ENCODE peak calls at places on chromosomes 6 and 20, in six cellular contexts. S is cardiac muscle cell; B is colonic mucosa; R is CD8-positive, alpha-beta T cell; N is ascending aorta; H is pancreas. Y is an unnamed sample. For H3K27me3, the result is how much of the 10 kb centered on the place peaks cover.

GRCh38 chr6:132114201-132114860 is 163.2 kb upstream of the CCN2 start:
- DNase-seq in N (no peak), R (no peak), H (no peak), B (no peak), S (no peak), Y (no peak)

GRCh38 chr6:141884850-141885249 is 247.9 kb upstream of the GJE1 start:
- DNase-seq in R (no peak), H (no peak), B (no peak), N (no peak), S (no peak), Y (no peak)

GRCh38 chr6:27059621-27060425 is 187.7 kb upstream of the PRSS16 start:
- DNase-seq in N (no peak), S (peak), B (peak), R (no peak), H (no peak), Y (no peak)

GRCh38 chr6:1575213-1576041 is 34.3 kb upstream of the FOXC1 start:
- DNase-seq in R (no peak), B (no peak), S (peak), H (no peak), N (no peak), Y (no peak)

GRCh38 chr6:153980176-153980575 is 58.9 kb upstream of the OPRM1 start:
- DNase-seq in R (no peak), S (no peak), B (no peak), N (no peak), H (no peak), Y (no peak)

GRCh38 chr6:100116409-100117194 is 122.6 kb upstream of the MCHR2 start:
- DNase-seq in H (no peak), N (no peak), B (peak), R (no peak), S (peak), Y (peak)

GRCh38 chr6:108074057-108074358 is 533 bp downstream of the OSTM1 start:
- DNase-seq in R (no peak), H (peak), B (no peak), S (no peak), N (peak), Y (no peak)

GRCh38 chr20:58420798-58421496 is 31.9 kb downstream of the VAPB start:
- DNase-seq in N (no peak), H (no peak), B (no peak), R (no peak), S (no peak), Y (peak)

GRCh38 chr6:119284861-119285521 is 64.6 kb downstream of the MAN1A1 start:
- DNase-seq in N (no peak), B (no peak), S (no peak), H (no peak), R (peak), Y (no peak)

GRCh38 chr20:48630342-48631075 is 197.3 kb downstream of the PREX1 start:
- DNase-seq in R (no peak), S (no peak), B (no peak), H (no peak), N (no peak), Y (no peak)
- TF ChIP-seq CTCF in R (no peak), S (no peak), B (no peak), H (no peak), N (no peak), Y (no peak)

DNA sequence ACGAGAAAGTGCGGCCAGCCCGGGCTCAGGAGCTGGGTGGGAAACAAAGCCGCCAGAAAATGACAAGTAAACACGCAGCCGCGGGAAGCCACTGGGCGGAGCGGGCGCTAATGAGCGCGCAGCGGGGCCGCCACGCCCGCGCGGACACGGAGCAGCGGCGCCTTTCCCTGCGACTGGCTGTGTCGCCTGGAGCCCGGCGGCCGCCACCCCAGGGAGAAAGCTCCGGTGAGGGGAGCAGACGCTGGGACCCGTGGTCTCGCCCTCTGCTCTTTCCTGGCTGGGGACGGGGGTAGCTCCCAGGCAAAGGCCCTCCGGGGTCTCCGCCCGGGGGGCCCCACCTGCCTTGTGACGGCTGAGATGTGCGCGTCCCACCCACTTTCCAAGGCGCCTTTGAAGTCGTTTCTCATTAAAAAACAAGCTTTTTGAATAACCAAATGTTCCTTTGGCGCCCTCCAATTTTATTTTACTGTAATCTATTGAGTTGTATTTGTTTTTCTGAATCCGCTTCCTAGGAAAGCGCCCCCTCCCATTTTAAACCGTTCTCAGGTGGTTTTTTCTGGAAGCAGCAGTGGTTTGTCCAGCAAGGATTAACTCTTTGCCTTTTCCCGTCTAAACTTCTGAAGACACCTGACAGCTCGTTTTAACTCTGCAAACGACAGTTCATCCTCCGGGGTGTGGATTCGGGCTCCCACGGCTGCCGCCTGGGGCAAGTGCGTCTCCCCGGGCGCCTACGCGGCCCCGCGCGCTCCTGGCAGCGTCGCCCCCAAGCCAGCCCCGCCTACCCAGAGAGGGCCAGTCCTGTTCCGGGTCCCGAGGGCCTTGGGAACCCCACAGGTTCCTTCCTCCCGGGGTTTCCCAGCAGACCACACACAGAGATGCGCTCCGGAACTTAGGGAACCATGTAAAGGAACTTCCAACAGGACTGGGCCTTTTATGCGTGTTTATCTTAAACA is 54.6 kb downstream of the PRR18 start:
- DNase-seq in N (peak), B (no peak), H (no peak), R (no peak), S (peak), Y (no peak)
- H3K4me3 ChIP-seq in N (peak), B (peak), H (peak), R (peak), S (peak), Y (peak)

GRCh38 chr20:57414867-57415592 is 23.8 kb downstream of the RBM38 start:
- DNase-seq in S (no peak), N (no peak), B (no peak), R (no peak), H (no peak), Y (no peak)
- H3K27me3 ChIP-seq in S (under half), N (under half), B (under half), R (under half), H (under half), Y (under half)

GRCh38 chr6:32432050-32432450 is 7.6 kb upstream of the HLA-DRA start:
- DNase-seq in N (no peak), S (peak), B (no peak), R (no peak), H (no peak), Y (no peak)
- TF ChIP-seq CTCF in N (peak), S (peak), B (peak), R (peak), H (no peak), Y (no peak)